ENCODE peak calls at places on chromosomes 11 and 22, in eight cellular contexts. V, L, H, O, W, D, F and E are unnamed samples.

GRCh38 chr22:30010789-30011405 is 69.4 kb upstream of the HORMAD2 start:
- DNase-seq in V (peak), F (no peak), O (no peak), D (no peak), H (no peak), L (no peak), W (no peak), E (no peak)

GRCh38 chr11:96551136-96551535 is 161.3 kb downstream of the JRKL start:
- DNase-seq in F (no peak), L (no peak), H (peak), W (no peak), O (no peak), V (no peak), D (no peak), E (no peak)

GRCh38 chr11:119298726-119299125 is 18.2 kb downstream of the MCAM start:
- DNase-seq in O (no peak), V (no peak), F (no peak), L (no peak), W (no peak), D (no peak), H (no peak), E (no peak)

GRCh38 chr11:86274503-86274902 is 27.5 kb upstream of the HIKESHI start:
- DNase-seq in F (no peak), H (no peak), W (no peak), V (no peak), L (no peak), O (peak), D (no peak), E (no peak)

GRCh38 chr11:123404626-123405025 is 25.4 kb upstream of the GRAMD1B start:
- DNase-seq in H (no peak), F (no peak), O (peak), D (no peak), V (no peak), W (no peak), L (no peak), E (no peak)

GRCh38 chr22:49826603-49827306 is 918 bp downstream of the BRD1 start:
- DNase-seq in F (no peak), H (peak), V (peak), D (peak), L (peak), O (peak), W (no peak), E (peak)

GRCh38 chr11:111659201-111659600 is 57.0 kb downstream of the SIK2 start:
- DNase-seq in V (no peak), O (no peak), F (no peak), L (no peak), H (no peak), D (no peak), W (no peak), E (no peak)

GRCh38 chr11:35077709-35078695 is 61.0 kb upstream of the CD44 start:
- DNase-seq in O (no peak), D (peak), L (peak), H (no peak), W (peak), V (peak), F (peak), E (peak)

GRCh38 chr11:12461516-12461915 is 84.1 kb downstream of the PARVA start:
- DNase-seq in F (no peak), L (no peak), W (no peak), O (no peak), H (no peak), D (no peak), V (no peak), E (no peak)

GRCh38 chr11:15471028-15471708 is 356.4 kb downstream of the INSC start:
- DNase-seq in V (no peak), F (no peak), L (no peak), W (no peak), H (no peak), O (no peak), D (no peak), E (peak)

GRCh38 chr22:25754527-25755202 is 12.7 kb downstream of the MYO18B start:
- DNase-seq in O (no peak), F (no peak), L (peak), H (no peak), W (no peak), V (peak), D (peak), E (no peak)

GRCh38 chr22:44664149-44664548 is 37.9 kb upstream of the PRR5 start:
- DNase-seq in L (no peak), D (peak), F (no peak), V (no peak), O (no peak), H (no peak), W (no peak), E (no peak)

GRCh38 chr11:10793470-10794255 is 15.1 kb downstream of the EIF4G2 start:
- DNase-seq in V (no peak), W (no peak), O (no peak), D (no peak), L (no peak), F (no peak), H (no peak), E (no peak)

GRCh38 chr22:26702906-26703830 is 45.8 kb downstream of the MIAT start:
- DNase-seq in D (peak), F (no peak), H (no peak), L (peak), W (no peak), O (no peak), V (peak), E (no peak)

GRCh38 chr11:208177-208916 is 839 bp downstream of the RIC8A start:
- DNase-seq in D (peak), H (peak), V (peak), O (peak), W (peak), F (no peak), L (peak), E (peak)

GRCh38 chr22:46726066-46726985 is 11.7 kb downstream of the CERK start:
- DNase-seq in L (no peak), D (peak), V (peak), H (no peak), O (no peak), W (no peak), F (no peak), E (no peak)

GRCh38 chr22:46998346-46998745 is 235.9 kb downstream of the TBC1D22A start:
- DNase-seq in D (no peak), H (no peak), F (no peak), W (no peak), V (no peak), L (no peak), O (no peak), E (no peak)

GRCh38 chr22:45341503-45341902 is 31.8 kb downstream of the FAM118A start:
- DNase-seq in H (no peak), F (no peak), D (no peak), V (no peak), L (no peak), O (no peak), W (no peak), E (no peak)

GRCh38 chr11:13311570-13311969 is 34.0 kb downstream of the BMAL1 start:
- DNase-seq in W (no peak), O (no peak), D (no peak), L (no peak), H (no peak), F (no peak), V (no peak), E (no peak)

GRCh38 chr11:134667505-134667904 is 255.5 kb upstream of the B3GAT1 start:
- DNase-seq in H (no peak), F (no peak), O (no peak), D (no peak), V (no peak), W (no peak), L (no peak), E (no peak)

GRCh38 chr11:67633758-67634365 is 4.1 kb upstream of the NUDT8 start:
- DNase-seq in F (no peak), W (no peak), H (peak), L (no peak), D (no peak), V (no peak), O (no peak), E (no peak)

GRCh38 chr22:50307891-50308596 is 598 bp upstream of the PLXNB2 start:
- DNase-seq in W (no peak), D (no peak), H (no peak), O (no peak), F (no peak), V (no peak), L (no peak), E (peak)

GRCh38 chr11:57100638-57101312 is 81.0 kb upstream of the LRRC55 start:
- DNase-seq in F (no peak), V (no peak), H (no peak), O (no peak), L (no peak), D (no peak), W (no peak), E (no peak)

GRCh38 chr11:62236187-62236586 is 5.9 kb upstream of the SCGB1D2 start:
- DNase-seq in H (no peak), L (no peak), V (no peak), W (no peak), F (no peak), D (no peak), O (no peak), E (no peak)

GRCh38 chr22:23675502-23676415 is 15.1 kb upstream of the RGL4 start:
- DNase-seq in W (no peak), V (no peak), H (peak), O (no peak), L (peak), D (peak), F (no peak), E (no peak)

GRCh38 chr11:65496304-65497140 is 2.3 kb upstream of the MALAT1 start:
- DNase-seq in O (no peak), V (peak), D (peak), W (no peak), H (peak), L (peak), F (no peak), E (no peak)

GRCh38 chr11:11349870-11350325 is 3.2 kb downstream of the CSNK2A3 start:
- DNase-seq in V (peak), F (no peak), H (no peak), D (peak), O (no peak), W (no peak), L (no peak), E (no peak)

GRCh38 chr11:34330653-34331052 is 27.2 kb downstream of the ABTB2 start:
- DNase-seq in H (no peak), O (no peak), D (no peak), V (no peak), F (no peak), W (no peak), L (no peak), E (no peak)

GRCh38 chr11:16278273-16278672 is 78.1 kb downstream of the SOX6 start:
- DNase-seq in O (no peak), V (no peak), H (no peak), L (no peak), F (no peak), W (no peak), D (no peak), E (no peak)

GRCh38 chr11:128187829-128188228 is 399.5 kb downstream of the ETS1 start:
- DNase-seq in H (no peak), L (no peak), W (no peak), V (peak), F (no peak), D (peak), O (no peak), E (no peak)

GRCh38 chr11:130431337-130431773 is 2.9 kb upstream of the ADAMTS8 start:
- DNase-seq in W (peak), L (peak), D (peak), V (peak), F (no peak), O (peak), H (peak), E (no peak)

GRCh38 chr11:128848815-128849455 is 18.2 kb downstream of the KCNJ1 start:
- DNase-seq in W (peak), O (peak), F (no peak), D (peak), V (peak), H (peak), L (peak), E (peak)

GRCh38 chr11:65899356-65900124 is 648 bp downstream of the FOSL1 start:
- DNase-seq in H (peak), D (peak), O (peak), L (peak), V (peak), F (no peak), W (peak), E (peak)

GRCh38 chr22:41799486-41800347 is 762 bp upstream of the CCDC134 start:
- DNase-seq in L (peak), W (no peak), V (no peak), F (no peak), D (peak), H (peak), O (peak), E (peak)

GRCh38 chr22:42855726-42856125 is 1.3 kb downstream of the ARFGAP3 start:
- DNase-seq in F (no peak), L (no peak), O (no peak), V (no peak), D (no peak), H (no peak), W (no peak), E (no peak)

GRCh38 chr22:19446603-19447387 is 716 bp downstream of the C22orf39 start:
- DNase-seq in O (peak), F (no peak), L (no peak), W (no peak), H (no peak), V (peak), D (no peak), E (no peak)

GRCh38 chr11:108852701-108853100 is 187.8 kb downstream of the DDX10 start:
- DNase-seq in D (no peak), F (no peak), V (no peak), W (no peak), L (peak), H (no peak), O (no peak), E (no peak)

GRCh38 chr11:17972987-17973386 is 39.9 kb downstream of the SERGEF start:
- DNase-seq in W (peak), D (peak), H (no peak), F (peak), L (peak), O (peak), V (peak), E (no peak)
- TF ChIP-seq CTCF in W (peak), D (peak), H (peak), F (peak), L (peak), O (peak), V (peak), E (peak)

GRCh38 chr11:78957481-78958245 is 383.0 kb upstream of the NARS2 start:
- DNase-seq in L (peak), O (no peak), W (no peak), D (peak), V (peak), F (no peak), H (no peak), E (no peak)

GRCh38 chr11:78952188-78952587 is 377.5 kb upstream of the NARS2 start:
- DNase-seq in H (no peak), D (no peak), W (no peak), F (no peak), V (no peak), L (no peak), O (no peak), E (no peak)

GRCh38 chr11:78952866-78953265 is 378.2 kb upstream of the NARS2 start:
- DNase-seq in W (no peak), D (no peak), L (no peak), O (no peak), H (no peak), F (no peak), V (no peak), E (no peak)

GRCh38 chr11:78949976-78950690 is 375.5 kb upstream of the NARS2 start:
- DNase-seq in W (no peak), D (no peak), O (peak), V (no peak), F (no peak), L (no peak), H (no peak), E (no peak)

DNA sequence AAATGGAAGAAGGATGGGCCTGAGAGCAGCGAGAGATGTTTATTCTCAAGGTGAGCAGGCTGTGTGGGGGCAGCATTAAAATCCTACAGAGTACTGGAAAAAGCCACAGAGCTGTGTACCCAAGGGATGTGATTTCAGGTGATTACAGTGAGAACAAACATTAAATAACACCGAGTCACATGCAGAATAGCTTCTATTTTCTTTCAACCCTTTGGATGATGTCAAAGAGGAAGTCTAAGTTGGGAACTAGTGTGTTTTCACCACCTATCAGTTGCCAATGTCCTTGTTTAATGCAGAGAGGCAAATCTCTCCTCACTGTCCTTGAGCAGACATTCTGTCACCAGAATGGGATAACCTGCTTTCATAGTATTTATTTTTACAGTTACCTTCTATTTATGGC is 379.6 kb upstream of the NARS2 start:
- DNase-seq in W (no peak), F (no peak), O (no peak), H (no peak), L (no peak), D (no peak), V (no peak), E (no peak)
- H3K4me3 ChIP-seq in W (no peak), F (no peak), O (no peak), H (no peak), L (no peak), D (no peak), V (no peak), E (no peak)

GRCh38 chr11:2889399-2890273 is 4.1 kb upstream of the CDKN1C start:
- DNase-seq in F (no peak), W (no peak), H (no peak), D (no peak), O (no peak), L (no peak), V (no peak), E (no peak)

GRCh38 chr11:2890466-2891241 is 5.1 kb upstream of the CDKN1C start:
- DNase-seq in L (peak), F (no peak), W (no peak), D (peak), O (peak), H (peak), V (peak), E (no peak)

GRCh38 chr11:2891901-2892214 is 6.3 kb upstream of the CDKN1C start:
- DNase-seq in D (no peak), V (peak), W (no peak), F (no peak), H (peak), O (no peak), L (no peak), E (no peak)

GRCh38 chr11:2892215-2893020 is 6.8 kb upstream of the CDKN1C start:
- DNase-seq in L (peak), W (peak), F (no peak), O (peak), V (peak), D (peak), H (peak), E (peak)

GRCh38 chr11:2891291-2891690 is 5.7 kb upstream of the CDKN1C start:
- DNase-seq in O (peak), L (no peak), V (no peak), F (no peak), H (no peak), W (no peak), D (peak), E (no peak)
- TF ChIP-seq CTCF in O (peak), L (no peak), V (peak), F (no peak), H (no peak), W (no peak), D (peak), E (peak)

GRCh38 chr11:101128571-101129202 is 926 bp downstream of the PGR start:
- DNase-seq in W (no peak), O (peak), D (no peak), F (no peak), V (no peak), H (peak), L (no peak), E (peak)

GRCh38 chr11:101126551-101127347 is 2.9 kb downstream of the PGR start:
- DNase-seq in D (peak), H (no peak), F (no peak), W (no peak), L (peak), V (peak), O (peak), E (no peak)

GRCh38 chr11:101127348-101127698 is 2.3 kb downstream of the PGR start:
- DNase-seq in H (peak), L (no peak), V (no peak), O (peak), W (no peak), F (no peak), D (no peak), E (peak)

GRCh38 chr11:101127699-101128570 is 1.7 kb downstream of the PGR start:
- DNase-seq in D (no peak), L (no peak), V (no peak), F (no peak), O (peak), W (no peak), H (peak), E (peak)

GRCh38 chr11:101129203-101129943 is at the start of gene PGR:
- DNase-seq in W (no peak), V (peak), F (no peak), H (peak), O (peak), D (no peak), L (no peak), E (no peak)
- H3K4me3 ChIP-seq in W (no peak), V (peak), F (no peak), H (peak), O (peak), D (no peak), L (no peak), E (no peak)

GRCh38 chr11:64330888-64331287 is 9.1 kb upstream of the CCDC88B start:
- DNase-seq in D (no peak), O (no peak), F (no peak), H (peak), W (no peak), V (no peak), L (no peak), E (no peak)

GRCh38 chr11:64333556-64333955 is 6.4 kb upstream of the CCDC88B start:
- DNase-seq in H (no peak), V (no peak), O (no peak), F (no peak), L (no peak), D (no peak), W (no peak), E (no peak)

GRCh38 chr11:64331569-64332371 is 8.2 kb upstream of the CCDC88B start:
- DNase-seq in F (peak), L (peak), D (peak), V (peak), H (peak), W (peak), O (no peak), E (peak)

GRCh38 chr11:64337538-64338249 is 2.3 kb upstream of the CCDC88B start:
- DNase-seq in H (no peak), V (peak), W (no peak), F (no peak), D (no peak), O (no peak), L (no peak), E (no peak)

DNA sequence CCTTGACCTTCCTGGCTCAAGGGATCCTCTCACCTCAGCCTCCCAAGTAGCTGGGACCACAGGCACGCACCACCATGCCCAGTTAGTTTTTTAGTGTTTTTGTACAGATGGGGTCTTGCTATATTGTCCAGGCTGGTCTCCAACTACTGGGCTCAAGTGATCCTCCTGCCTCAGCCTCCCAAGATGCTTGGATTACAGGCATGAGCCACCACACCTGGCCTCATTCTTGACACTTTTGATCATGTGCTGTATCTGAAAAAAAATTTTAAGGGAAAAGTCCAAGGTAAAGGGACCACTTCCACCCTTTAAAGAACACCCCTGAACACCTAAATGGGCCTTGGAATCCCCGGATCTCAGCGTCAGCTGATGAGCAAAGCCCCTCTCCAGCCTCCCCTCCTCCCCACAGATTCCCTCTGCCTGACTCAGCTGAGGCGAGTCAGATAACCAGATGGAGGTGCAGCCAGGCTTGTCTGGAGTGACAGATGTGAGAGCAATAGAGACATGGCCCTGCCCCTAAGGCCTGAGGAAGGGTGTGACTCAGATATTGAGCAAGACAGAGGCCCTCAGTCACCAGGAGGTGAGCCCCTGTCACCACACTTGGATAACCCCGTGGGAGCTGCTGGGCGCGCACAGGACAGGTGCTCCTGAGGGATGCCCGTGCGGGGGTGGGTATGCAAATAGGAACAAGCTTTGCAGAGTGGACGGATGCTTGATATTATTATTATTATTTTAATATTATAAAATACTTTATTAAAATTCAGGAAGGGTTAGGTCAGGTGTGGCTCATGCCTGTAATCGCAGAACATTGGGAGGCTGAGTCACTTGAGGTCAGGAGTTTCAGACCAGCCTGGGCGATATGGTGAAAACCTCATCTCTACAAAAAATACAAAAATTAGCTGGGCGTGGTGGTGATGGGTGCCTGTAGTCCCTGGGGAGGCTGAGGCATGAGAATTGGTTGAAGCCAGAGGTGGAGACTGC is 5.0 kb upstream of the CCDC88B start:
- DNase-seq in H (peak), D (peak), F (peak), V (peak), L (peak), W (peak), O (peak), E (peak)
- TF ChIP-seq CTCF in H (no peak), D (no peak), F (no peak), V (no peak), L (no peak), W (no peak), O (no peak), E (no peak)